ENCODE peak calls at places on chromosomes 12 and 14, in seven cellular contexts. M is mucosa of descending colon, C is GM23338, W is choroid plexus epithelial cell, O is fibroblast of mammary gland, K is fibroblast of pulmonary artery, R is GM12864. G is an unnamed sample.

GRCh38 chr14:93745603-93746273 is 42.5 kb downstream of the PRIMA1 start:
- DNase-seq in K (no peak), R (no peak), O (no peak), M (no peak), C (no peak), W (no peak), G (no peak)

GRCh38 chr12:112812598-112813406 is 21.3 kb downstream of the RPH3A start:
- DNase-seq in C (no peak), O (no peak), M (no peak), W (peak), K (no peak), R (no peak), G (no peak)

GRCh38 chr12:104733717-104734175 is 224.3 kb downstream of the SLC41A2 start:
- DNase-seq in R (no peak), M (no peak), K (no peak), C (peak), W (no peak), O (no peak), G (peak)

GRCh38 chr14:45787167-45787566 is 534.2 kb upstream of the MIS18BP1 start:
- DNase-seq in O (no peak), K (no peak), M (no peak), C (peak), W (peak), R (no peak), G (no peak)

GRCh38 chr12:27972721-27973120 is at the start of gene PTHLH:
- DNase-seq in M (no peak), K (no peak), O (no peak), C (no peak), W (no peak), R (no peak), G (no peak)

GRCh38 chr12:96878704-96879103 is 28.4 kb upstream of the NEDD1 start:
- DNase-seq in M (no peak), W (peak), O (peak), K (peak), R (no peak), C (no peak), G (no peak)

GRCh38 chr14:49880267-49881064 is 12.4 kb upstream of the ARF6 start:
- DNase-seq in K (no peak), C (no peak), M (no peak), R (no peak), W (peak), O (peak), G (peak)

GRCh38 chr14:28754209-28754985 is 12.2 kb upstream of the FOXG1 start:
- DNase-seq in M (no peak), R (peak), K (peak), W (peak), C (peak), O (peak), G (peak)

GRCh38 chr14:105889666-105890473 is 363.5 kb downstream of the TMEM121 start:
- DNase-seq in O (no peak), M (peak), R (no peak), W (no peak), C (no peak), K (no peak), G (no peak)

GRCh38 chr12:64951944-64952343 is 127.5 kb downstream of the TBC1D30 start:
- DNase-seq in C (no peak), K (no peak), M (no peak), R (no peak), O (no peak), W (no peak), G (no peak)

GRCh38 chr14:36099619-36100018 is 76.9 kb downstream of the PTCSC3 start:
- DNase-seq in W (no peak), R (no peak), M (no peak), C (no peak), O (no peak), K (no peak), G (no peak)

GRCh38 chr12:267581-268482 is 5.2 kb upstream of the SLC6A13 start:
- DNase-seq in O (no peak), W (peak), C (no peak), R (no peak), M (no peak), K (no peak), G (no peak)

GRCh38 chr12:120199595-120200306 is 1.2 kb downstream of the RPLP0 start:
- DNase-seq in C (no peak), W (peak), R (no peak), O (peak), K (peak), M (no peak), G (no peak)

GRCh38 chr12:79834712-79835376 is 100.1 kb downstream of the PPP1R12A start:
- DNase-seq in K (no peak), R (no peak), W (no peak), M (no peak), O (no peak), C (no peak), G (no peak)

GRCh38 chr14:104115691-104116543 is 22.5 kb upstream of the KIF26A start:
- DNase-seq in K (no peak), R (no peak), M (peak), W (no peak), O (no peak), C (no peak), G (no peak)

GRCh38 chr14:57136669-57137068 is 132.0 kb downstream of the EXOC5 start:
- DNase-seq in M (no peak), R (no peak), O (no peak), C (peak), W (no peak), K (no peak), G (peak)

GRCh38 chr12:108240027-108240785 is 98.9 kb downstream of the CMKLR1 start:
- DNase-seq in O (no peak), M (no peak), K (no peak), R (no peak), W (no peak), C (peak), G (no peak)

GRCh38 chr12:98618952-98619351 is 25.5 kb downstream of the SLC25A3 start:
- DNase-seq in K (peak), O (peak), C (no peak), M (no peak), W (peak), R (no peak), G (peak)

GRCh38 chr12:65740873-65741600 is 83.2 kb upstream of the HMGA2 start:
- DNase-seq in O (peak), C (peak), M (peak), K (peak), R (peak), W (peak), G (peak)

GRCh38 chr12:18696971-18697602 is 40.7 kb downstream of the PLCZ1 start:
- DNase-seq in R (no peak), M (no peak), C (no peak), W (peak), O (peak), K (peak), G (no peak)

DNA sequence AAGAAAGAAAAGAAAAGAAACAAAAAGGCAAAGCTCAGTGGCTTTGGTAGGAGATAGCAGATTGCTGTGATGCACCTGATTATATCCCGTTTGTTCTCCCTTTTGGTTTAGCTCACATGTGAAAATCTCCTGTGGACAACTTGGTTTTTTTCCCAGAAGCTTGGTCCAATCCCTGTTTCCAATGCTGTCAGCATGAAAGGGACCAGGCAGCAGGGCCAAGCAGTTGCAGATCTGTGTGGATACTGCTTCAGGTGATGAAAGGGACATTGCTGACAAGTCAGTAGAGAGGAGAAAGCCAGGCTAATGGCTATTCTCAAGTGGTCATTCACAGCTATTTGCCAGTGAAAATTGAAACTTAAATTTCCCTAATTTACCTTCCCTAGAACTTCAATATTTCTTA is 18.8 kb upstream of the SLCO1A2 start:
- DNase-seq in K (no peak), W (no peak), C (no peak), R (no peak), M (no peak), O (no peak), G (no peak)
- H3K4me3 ChIP-seq in K (no peak), W (no peak), C (no peak), R (no peak), M (no peak), O (no peak), G (no peak)

GRCh38 chr12:71546322-71546861 is 106.8 kb downstream of the LGR5 start:
- DNase-seq in C (no peak), M (no peak), K (no peak), R (no peak), O (no peak), W (no peak), G (no peak)

GRCh38 chr12:71548906-71549305 is 109.3 kb downstream of the LGR5 start:
- DNase-seq in M (no peak), O (no peak), R (no peak), W (peak), K (no peak), C (no peak), G (no peak)

GRCh38 chr12:71556471-71556870 is 107.2 kb downstream of the ZFC3H1 start:
- DNase-seq in W (no peak), C (no peak), R (no peak), M (no peak), O (no peak), K (no peak), G (peak)

GRCh38 chr12:71552728-71553501 is 110.7 kb downstream of the ZFC3H1 start:
- DNase-seq in W (no peak), M (no peak), O (no peak), R (no peak), K (no peak), C (no peak), G (no peak)

GRCh38 chr12:71551529-71551928 is 111.9 kb downstream of the LGR5 start:
- DNase-seq in O (peak), C (peak), M (no peak), R (no peak), K (peak), W (peak), G (peak)
- TF ChIP-seq CTCF in O (peak), C (peak), M (no peak), R (no peak), K (peak), W (peak), G (peak)

DNA sequence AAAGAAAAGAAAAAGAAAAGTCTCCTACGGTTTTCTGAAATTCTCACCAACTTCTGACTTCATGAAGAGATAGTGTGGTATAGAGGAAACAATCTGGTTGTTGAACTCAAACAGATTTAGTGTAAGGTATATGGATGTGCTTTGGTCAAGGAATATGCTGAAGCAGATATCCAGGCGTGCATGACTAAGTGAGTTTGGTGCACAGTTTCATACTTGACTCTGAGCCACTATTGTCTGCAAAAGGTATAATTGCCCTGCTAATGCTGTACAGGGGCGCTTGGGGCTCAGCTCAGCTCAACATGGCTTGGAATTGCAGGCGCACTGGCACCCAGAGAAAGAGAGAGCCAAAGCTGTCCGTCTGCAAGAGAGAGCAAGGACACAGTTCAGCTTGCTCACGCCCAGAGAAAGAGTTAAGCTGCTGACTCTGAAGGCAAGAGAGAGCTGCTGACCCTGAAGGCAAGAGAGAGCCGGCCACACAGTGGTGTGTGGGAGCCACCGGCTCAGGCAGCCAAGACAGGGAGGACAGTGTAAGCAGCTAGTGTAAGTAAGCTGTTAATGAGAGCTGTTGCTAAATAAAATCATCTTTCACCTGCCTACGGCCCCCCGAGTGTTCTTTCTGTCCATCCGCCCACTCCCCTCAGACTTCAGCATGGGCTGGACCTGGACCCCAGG is 66.4 kb upstream of the SLC38A4 start:
- DNase-seq in O (no peak), W (no peak), M (no peak), K (no peak), C (no peak), R (no peak), G (no peak)
- H3K4me3 ChIP-seq in O (no peak), W (no peak), M (no peak), K (no peak), C (no peak), R (no peak), G (no peak)

GRCh38 chr14:43792980-43793379 is 714.1 kb downstream of the FSCB start:
- DNase-seq in W (peak), O (no peak), K (no peak), C (no peak), M (no peak), R (no peak), G (no peak)

GRCh38 chr14:43793579-43793978 is 713.5 kb downstream of the FSCB start:
- DNase-seq in R (no peak), C (no peak), W (no peak), O (no peak), M (no peak), K (no peak), G (no peak)

GRCh38 chr14:43790681-43791080 is 716.4 kb downstream of the FSCB start:
- DNase-seq in M (no peak), C (no peak), R (no peak), O (no peak), W (no peak), K (no peak), G (peak)

DNA sequence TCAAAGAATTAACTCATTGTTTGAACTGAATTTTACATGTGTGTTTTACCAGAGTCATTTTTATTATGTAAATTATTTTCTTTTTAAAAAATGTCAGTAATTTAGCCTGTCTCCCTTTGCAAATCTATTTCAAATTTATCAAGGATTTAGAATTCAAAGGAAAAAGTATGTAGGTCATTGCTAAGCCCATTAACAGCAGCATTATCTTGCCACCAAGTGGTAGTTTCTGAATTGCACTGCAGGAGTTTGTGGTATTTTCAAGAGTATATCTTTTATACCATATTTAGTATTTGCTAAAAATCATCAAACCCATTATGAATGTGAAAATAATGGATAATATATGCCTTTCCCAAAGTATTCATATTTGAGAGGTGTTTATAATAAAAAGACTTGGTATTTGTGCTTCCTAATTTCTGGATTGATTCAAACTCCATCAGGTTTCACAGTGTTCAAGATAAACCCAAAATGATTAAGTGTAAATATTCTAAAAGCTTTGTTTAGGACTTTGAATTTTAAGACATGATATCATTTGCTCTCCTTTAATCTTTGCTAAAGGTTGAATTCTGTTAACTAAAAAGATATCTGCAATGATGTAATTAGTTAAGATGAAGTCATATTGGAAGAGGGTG is 711.4 kb downstream of the FSCB start:
- DNase-seq in K (peak), W (peak), C (peak), R (no peak), M (no peak), O (peak), G (peak)
- TF ChIP-seq CTCF in K (peak), W (peak), C (peak), R (no peak), M (no peak), O (peak), G (peak)

GRCh38 chr14:52741865-52742264 is 11.9 kb downstream of the STYX start:
- DNase-seq in M (no peak), R (no peak), K (no peak), O (no peak), C (no peak), W (no peak), G (no peak)
- H3K4me3 ChIP-seq in M (no peak), R (no peak), K (no peak), O (no peak), C (no peak), W (no peak), G (no peak)

DNA sequence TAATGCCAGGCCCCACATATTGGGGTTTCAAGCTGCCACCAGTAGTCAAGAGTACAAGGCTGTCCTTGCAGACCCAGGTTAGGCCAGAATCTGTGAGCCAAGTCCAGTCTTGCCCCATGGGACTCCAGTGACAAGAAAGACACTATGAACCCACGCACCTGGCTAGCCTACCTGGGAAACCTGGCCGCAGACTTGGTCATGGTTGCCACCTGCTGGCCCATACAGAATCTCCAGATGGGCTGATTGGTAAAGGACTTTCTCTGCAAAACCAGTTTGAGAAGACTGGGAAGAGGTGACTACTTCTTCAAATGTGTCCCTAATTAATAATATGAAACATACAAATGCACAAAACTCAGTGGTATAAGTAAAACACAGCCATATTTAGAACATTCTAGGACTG is 398.4 kb upstream of the FLRT2 start:
- DNase-seq in C (peak), R (no peak), M (no peak), K (no peak), O (no peak), W (no peak), G (no peak)
- TF ChIP-seq CTCF in C (peak), R (no peak), M (no peak), K (no peak), O (no peak), W (peak), G (peak)

GRCh38 chr14:101007004-101007614 is 103.6 kb upstream of the RTL1 start:
- DNase-seq in W (no peak), C (no peak), O (no peak), K (no peak), R (no peak), M (no peak), G (no peak)

GRCh38 chr14:101004176-101004575 is 100.7 kb upstream of the RTL1 start:
- DNase-seq in O (no peak), R (no peak), C (no peak), K (no peak), W (no peak), M (no peak), G (no peak)

GRCh38 chr14:101006008-101006407 is 102.5 kb upstream of the RTL1 start:
- DNase-seq in C (no peak), W (no peak), K (no peak), O (no peak), M (no peak), R (no peak), G (no peak)

GRCh38 chr14:101004954-101005353 is 101.4 kb upstream of the RTL1 start:
- DNase-seq in R (no peak), O (peak), W (peak), C (no peak), M (no peak), K (peak), G (no peak)

GRCh38 chr14:101005447-101005846 is 101.9 kb upstream of the RTL1 start:
- DNase-seq in O (no peak), K (no peak), R (no peak), C (no peak), W (no peak), M (no peak), G (no peak)
- H3K4me3 ChIP-seq in O (no peak), K (no peak), R (no peak), C (no peak), W (no peak), M (no peak), G (no peak)

GRCh38 chr14:25413058-25413457 is 363.1 kb upstream of the STXBP6 start:
- DNase-seq in K (no peak), C (no peak), R (no peak), W (no peak), O (no peak), M (no peak), G (no peak)

GRCh38 chr14:25406818-25407217 is 356.9 kb upstream of the STXBP6 start:
- DNase-seq in M (no peak), C (peak), K (peak), O (peak), R (no peak), W (peak), G (peak)

DNA sequence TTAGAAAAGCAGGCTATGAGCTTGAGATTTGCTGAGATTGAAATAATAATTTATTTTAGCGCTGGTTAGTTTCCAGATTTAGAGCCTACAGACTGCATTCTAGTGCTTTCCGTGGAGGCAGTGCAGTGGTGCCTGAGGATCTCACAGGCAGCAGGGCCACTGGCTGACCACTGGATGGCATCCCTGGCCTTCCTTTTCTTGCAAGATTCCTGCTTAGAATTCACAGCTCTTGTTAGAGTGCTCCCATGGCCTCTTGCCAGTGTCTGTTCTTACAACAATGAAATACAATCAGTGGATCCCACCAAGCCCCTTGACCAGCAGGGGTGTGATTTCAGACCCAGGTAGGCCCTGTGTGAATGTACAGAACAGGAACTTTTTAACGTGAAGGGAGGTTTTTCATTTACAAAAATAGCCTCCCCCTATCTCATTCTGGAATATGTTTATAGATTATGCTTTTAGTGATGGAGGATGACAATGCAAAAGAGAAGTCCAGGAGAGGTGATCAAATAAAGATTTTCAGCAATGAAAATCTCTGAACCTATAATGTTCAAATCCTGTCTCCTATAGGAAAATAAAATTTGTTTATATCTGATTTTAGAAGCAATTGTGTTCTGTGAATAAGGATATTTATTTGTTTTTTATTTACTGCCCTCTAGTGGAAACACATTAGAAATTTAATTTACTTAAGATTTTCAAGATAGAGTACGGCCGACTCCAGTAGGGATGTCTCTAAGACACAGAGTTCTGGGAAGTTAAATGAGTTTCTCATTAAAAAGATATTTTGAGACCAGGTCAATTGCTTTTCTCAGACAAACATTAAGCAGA is 362.2 kb upstream of the STXBP6 start:
- DNase-seq in O (peak), C (peak), K (peak), R (no peak), M (no peak), W (peak), G (peak)
- TF ChIP-seq CTCF in O (peak), C (peak), K (peak), R (no peak), M (no peak), W (peak), G (peak)

DNA sequence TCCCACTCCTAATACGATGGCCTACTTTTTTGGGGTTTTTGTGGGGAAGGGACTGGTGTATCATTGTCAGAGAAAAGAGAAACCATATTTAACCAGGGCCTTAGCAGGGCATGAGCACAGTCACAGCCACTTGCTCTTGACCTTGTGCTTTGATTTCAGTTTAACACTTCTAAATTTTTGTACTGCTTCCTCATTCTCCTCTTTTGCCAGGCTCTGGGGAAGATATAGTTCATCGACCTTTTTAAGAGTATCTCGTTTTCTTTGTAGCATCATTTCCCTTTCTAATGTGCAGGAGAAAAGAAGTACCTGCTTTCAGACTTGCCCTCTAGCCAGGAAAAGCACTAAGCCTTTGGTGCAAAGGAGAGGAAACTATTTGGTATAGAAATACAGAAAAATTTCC is 2.2 kb downstream of the ZBTB1 start:
- DNase-seq in C (no peak), M (no peak), O (no peak), K (no peak), W (no peak), R (no peak), G (no peak)
- H3K4me3 ChIP-seq in C (peak), M (no peak), O (peak), K (peak), W (peak), R (peak), G (peak)